ENCODE peak calls at places on chromosome 22, in nine cellular contexts. C is cardiac muscle cell, N is right lobe of liver, D is colonic mucosa, G is PC-3, W is pancreas, R is suprapubic skin, P is astrocyte, U is tibial artery. K is an unnamed sample.

GRCh38 chr22:32822188-32822877 is 20.8 kb downstream of the TIMP3 start:
- DNase-seq in N (no peak), W (no peak), R (no peak), D (no peak), P (no peak), G (no peak), U (peak; percentile 31), C (no peak), K (no peak)

GRCh38 chr22:24937114-24937513 is 9.4 kb downstream of the LHFPL7 start:
- DNase-seq in U (no peak), G (peak; percentile 49), W (no peak), D (no peak), C (peak; percentile 52), R (no peak), P (no peak), N (no peak), K (peak; percentile 7)

GRCh38 chr22:21791635-21792625 is 56.3 kb upstream of the YPEL1 start:
- DNase-seq in C (peak; percentile 50), P (peak; percentile 61), G (peak; percentile 38), U (no peak), R (no peak), D (no peak), W (no peak), N (no peak), K (no peak)

GRCh38 chr22:36578619-36579018 is 49.7 kb upstream of the EIF3D start:
- DNase-seq in R (no peak), G (peak; percentile 7), U (no peak), C (no peak), W (no peak), P (no peak), N (no peak), D (no peak), K (no peak)

GRCh38 chr22:36982136-36982535 is 37.1 kb downstream of the TST start:
- DNase-seq in D (no peak), P (no peak), U (no peak), R (no peak), W (no peak), G (no peak), C (no peak), N (no peak), K (no peak)

GRCh38 chr22:43670545-43670944 is 141.6 kb downstream of the EFCAB6 start:
- DNase-seq in G (no peak), N (no peak), W (no peak), R (no peak), C (no peak), P (no peak), U (no peak), D (peak; percentile 46), K (no peak)

GRCh38 chr22:40853961-40854360 is 2.5 kb downstream of the ST13 start:
- DNase-seq in N (no peak), W (no peak), G (no peak), D (no peak), U (no peak), R (no peak), P (no peak), C (no peak), K (peak; percentile 40)

GRCh38 chr22:49983148-49984042 is 22.8 kb downstream of the PIM3 start:
- DNase-seq in C (peak; percentile 46), D (no peak), R (peak; percentile 72), P (no peak), G (no peak), N (no peak), U (peak; percentile 64), W (no peak), K (no peak)

GRCh38 chr22:36644333-36644757 is 59.2 kb downstream of the CACNG2 start:
- DNase-seq in U (no peak), N (no peak), R (no peak), D (peak; percentile 26), P (peak; percentile 82), W (peak; percentile 52), C (peak; percentile 96), G (peak; percentile 94), K (peak; percentile 86)

GRCh38 chr22:21641795-21642583 is at the start of gene SDF2L1:
- DNase-seq in G (peak; percentile 97), W (peak; percentile 98), P (peak; percentile 96), N (peak; percentile 99), C (peak; percentile 99), D (peak; percentile 99), U (peak; percentile 99), R (peak; percentile 99), K (peak; percentile 100)

GRCh38 chr22:33825761-33826160 is 94.5 kb downstream of the LARGE1 start:
- DNase-seq in N (no peak), P (no peak), C (no peak), D (no peak), G (no peak), R (no peak), U (no peak), W (no peak), K (no peak)

GRCh38 chr22:33325232-33326004 is 267.2 kb upstream of the SYN3 start:
- DNase-seq in R (no peak), U (no peak), G (no peak), P (no peak), C (no peak), W (no peak), D (peak; percentile 27), N (no peak), K (no peak)

GRCh38 chr22:50114221-50114981 is 24.6 kb downstream of the MOV10L1 start:
- DNase-seq in P (peak; percentile 81), N (no peak), D (no peak), W (no peak), G (peak; percentile 42), C (peak; percentile 88), U (no peak), R (peak; percentile 65), K (peak; percentile 88)

GRCh38 chr22:25453557-25453956 is 110.9 kb upstream of the GRK3 start:
- DNase-seq in C (no peak), D (no peak), U (no peak), P (no peak), N (no peak), G (no peak), W (no peak), R (no peak), K (no peak)

GRCh38 chr22:42978453-42979103 is 36.4 kb downstream of the PACSIN2 start:
- DNase-seq in P (peak; percentile 77), U (no peak), D (no peak), W (no peak), N (no peak), C (peak; percentile 73), R (no peak), G (peak; percentile 78), K (peak; percentile 54)

GRCh38 chr22:36734171-36735058 is 30.9 kb upstream of the CACNG2 start:
- DNase-seq in C (peak; percentile 34), P (peak; percentile 65), D (no peak), W (peak; percentile 58), N (peak; percentile 25), R (peak; percentile 66), U (peak; percentile 50), G (peak; percentile 23), K (peak; percentile 53)

GRCh38 chr22:30416843-30417242 is 8.7 kb upstream of the MTFP1 start:
- DNase-seq in W (no peak), N (no peak), G (no peak), U (no peak), R (no peak), C (no peak), D (no peak), P (no peak), K (no peak)
- H3K4me1 ChIP-seq in W (peaks cover 15% of the 10 kb centered on the region), N (no peaks in the 10 kb centered on the region), G (peaks cover 19% of the 10 kb centered on the region), U (no peaks in the 10 kb centered on the region), R (peaks cover 24% of the 10 kb centered on the region), C (peaks cover 11% of the 10 kb centered on the region), D (peaks cover 5% of the 10 kb centered on the region), P (peaks cover 19% of the 10 kb centered on the region), K (peaks cover 24% of the 10 kb centered on the region)

DNA sequence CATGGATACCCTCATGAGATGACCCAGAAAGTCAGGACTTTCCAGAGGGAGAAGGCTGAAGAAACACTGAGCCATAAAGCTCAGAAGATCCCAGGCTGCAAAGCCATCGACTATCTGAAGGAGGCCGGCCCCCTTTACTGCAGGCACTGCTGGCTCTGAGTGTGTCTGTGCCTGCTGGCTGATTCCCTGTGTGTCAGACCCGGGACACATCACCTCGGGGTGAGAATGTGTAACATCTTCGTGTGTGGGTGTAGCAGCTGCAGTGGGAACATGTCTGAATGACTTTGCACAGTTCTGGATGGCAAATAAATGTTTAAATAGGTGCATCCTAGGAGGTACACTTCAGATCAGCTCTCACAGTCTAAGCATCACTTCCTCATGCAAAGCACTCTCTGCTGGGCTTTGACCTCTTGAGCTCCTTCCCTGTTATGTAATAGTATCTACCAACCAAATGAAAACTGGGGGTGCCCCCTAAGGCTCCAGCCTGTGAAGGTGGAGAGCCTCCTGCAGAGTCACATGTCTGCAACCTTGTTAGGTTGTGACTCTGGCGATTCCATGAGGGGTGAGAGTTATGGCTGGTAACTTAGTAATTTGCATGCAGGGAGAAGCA is 1084.9 kb downstream of the TBC1D22A start:
- DNase-seq in N (no peak), G (no peak), P (no peak), C (no peak), D (no peak), W (no peak), U (no peak), R (no peak), K (no peak)
- H3K4me1 ChIP-seq in N (no peaks in the 10 kb centered on the region), G (peaks cover 10% of the 10 kb centered on the region), P (no peaks in the 10 kb centered on the region), C (no peaks in the 10 kb centered on the region), D (no peaks in the 10 kb centered on the region), W (no peaks in the 10 kb centered on the region), U (no peaks in the 10 kb centered on the region), R (peaks cover 25% of the 10 kb centered on the region), K (peaks cover 22% of the 10 kb centered on the region)

DNA sequence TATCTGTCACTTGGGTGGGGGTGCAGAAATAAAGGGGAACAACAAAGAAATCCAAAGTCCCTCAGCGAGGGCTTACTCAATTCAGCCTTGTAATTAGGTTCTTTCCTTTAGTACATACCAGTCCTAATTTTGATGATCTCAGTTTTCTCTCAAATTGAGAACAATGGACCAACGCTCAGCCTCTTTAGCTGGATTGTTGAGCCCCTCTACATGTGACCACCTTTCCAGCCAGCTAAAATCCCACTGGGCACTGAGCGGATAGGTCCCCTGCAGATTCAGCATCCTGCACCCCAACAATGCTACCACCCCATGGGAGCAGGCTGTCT is 11.4 kb downstream of the TMEM184B start:
- DNase-seq in N (no peak), U (no peak), D (no peak), C (no peak), W (no peak), P (no peak), G (no peak), R (no peak), K (peak; percentile 36)
- H3K4me1 ChIP-seq in N (no peaks in the 10 kb centered on the region), U (no peaks in the 10 kb centered on the region), D (peaks cover under 1% of the 10 kb centered on the region), C (peaks cover 34% of the 10 kb centered on the region), W (peaks cover 52% of the 10 kb centered on the region), P (peaks cover 33% of the 10 kb centered on the region), G (peaks cover 15% of the 10 kb centered on the region), R (peaks cover 65% of the 10 kb centered on the region), K (peaks cover 57% of the 10 kb centered on the region)

GRCh38 chr22:29310065-29310862 is 3.8 kb downstream of the GAS2L1 start:
- DNase-seq in G (no peak), W (peak; percentile 52), P (no peak), U (no peak), N (no peak), C (no peak), R (no peak), D (no peak), K (no peak)

GRCh38 chr22:29311468-29312217 is 3.9 kb downstream of the RASL10A start:
- DNase-seq in C (peak; percentile 24), P (no peak), N (no peak), G (no peak), R (no peak), W (no peak), D (no peak), U (peak; percentile 75), K (no peak)

GRCh38 chr22:29312218-29313125 is 3.0 kb downstream of the RASL10A start:
- DNase-seq in D (no peak), W (no peak), G (no peak), R (no peak), C (no peak), P (no peak), N (no peak), U (peak; percentile 67), K (no peak)

GRCh38 chr22:29309332-29310064 is 3.0 kb downstream of the GAS2L1 start:
- DNase-seq in P (no peak), N (no peak), W (peak; percentile 69), R (no peak), G (peak; percentile 25), U (peak; percentile 81), D (peak; percentile 62), C (no peak), K (peak; percentile 9)

GRCh38 chr22:29310863-29311339 is 4.5 kb downstream of the GAS2L1 start:
- DNase-seq in D (peak; percentile 94), N (peak; percentile 93), R (peak; percentile 98), U (peak; percentile 99), G (peak; percentile 89), P (peak; percentile 90), W (peak; percentile 95), C (peak; percentile 98), K (peak; percentile 99)
- H3K4me1 ChIP-seq in D (peaks cover 46% of the 10 kb centered on the region), N (peaks cover 2% of the 10 kb centered on the region), R (peaks cover 92% of the 10 kb centered on the region), U (peaks cover 7% of the 10 kb centered on the region), G (peaks cover 43% of the 10 kb centered on the region), P (peaks cover 58% of the 10 kb centered on the region), W (peaks cover 42% of the 10 kb centered on the region), C (peaks cover 13% of the 10 kb centered on the region), K (peaks cover 34% of the 10 kb centered on the region)